ENCODE peak calls at places on chromosomes 4 and X, in ten cellular contexts. X is mammary epithelial cell, R is globus pallidus, N is HT1080, Q is NCI-H774, F is hippocampal formation, G is heart right ventricle, V is EH, M is left lung, P is T1000. L is an unnamed sample.

GRCh38 chr4:71338846-71339593 is at the start of gene SLC4A4:
- DNase-seq in X (peak; percentile 37), R (no peak), N (peak; percentile 94), Q (no peak), F (no peak), G (no peak), V (peak; percentile 88), M (no peak), P (no peak), L (no peak)

GRCh38 chr4:77007358-77008230 is 58.0 kb downstream of the SEPTIN11 start:
- DNase-seq in X (peak; percentile 64), R (no peak), N (peak; percentile 75), Q (no peak), F (no peak), G (no peak), V (peak; percentile 88), M (no peak), P (no peak), L (no peak)

GRCh38 chrX:7828594-7828993 is 14.4 kb upstream of the VCX start:
- DNase-seq in X (no peak), R (no peak), N (no peak), Q (no peak), F (no peak), G (no peak), V (peak; percentile 0), M (no peak), P (no peak), L (no peak)

GRCh38 chr4:8821151-8821950 is 50.3 kb downstream of the HMX1 start:
- DNase-seq in X (no peak), R (no peak), N (no peak), Q (no peak), F (no peak), G (no peak), V (no peak), M (peak; percentile 52), P (no peak), L (no peak)

GRCh38 chr4:108116423-108117168 is 52.1 kb downstream of the LEF1 start:
- DNase-seq in X (no peak), R (no peak), N (no peak), Q (no peak), F (no peak), G (no peak), V (no peak), M (no peak), P (no peak), L (no peak)

GRCh38 chrX:123675154-123675553 is 57.7 kb downstream of the THOC2 start:
- DNase-seq in X (no peak), R (no peak), N (no peak), Q (no peak), F (no peak), G (no peak), V (no peak), M (no peak), P (no peak), L (no peak)

GRCh38 chr4:10106421-10107039 is 10.1 kb downstream of the WDR1 start:
- DNase-seq in X (peak; percentile 98), R (no peak), N (peak; percentile 100), Q (no peak), F (peak; percentile 34), G (no peak), V (peak; percentile 99), M (peak; percentile 76), P (peak; percentile 91), L (no peak)

GRCh38 chr4:54066718-54067129 is 2.3 kb upstream of the CHIC2 start:
- DNase-seq in X (no peak), R (no peak), N (no peak), Q (no peak), F (no peak), G (peak; percentile 15), V (no peak), M (no peak), P (no peak), L (no peak)

GRCh38 chrX:123876844-123877243 is 17.0 kb downstream of the XIAP start:
- DNase-seq in X (no peak), R (no peak), N (no peak), Q (no peak), F (no peak), G (no peak), V (no peak), M (no peak), P (no peak), L (no peak)

GRCh38 chr4:113616443-113616842 is 145.1 kb downstream of the CAMK2D start:
- DNase-seq in X (peak; percentile 58), R (peak; percentile 48), N (no peak), Q (no peak), F (no peak), G (no peak), V (no peak), M (no peak), P (no peak), L (no peak)

GRCh38 chr4:151604238-151604637 is 156.6 kb downstream of the GATB start:
- DNase-seq in X (no peak), R (no peak), N (peak; percentile 17), Q (no peak), F (no peak), G (no peak), V (peak; percentile 46), M (no peak), P (no peak), L (no peak)

GRCh38 chrX:40266490-40267333 is 169.0 kb upstream of the BCOR start:
- DNase-seq in X (peak; percentile 38), R (peak; percentile 40), N (peak; percentile 51), Q (peak; percentile 36), F (no peak), G (peak; percentile 70), V (peak; percentile 69), M (peak; percentile 89), P (peak; percentile 30), L (peak; percentile 60)

GRCh38 chr4:48139688-48140087 is 5.6 kb upstream of the TXK start:
- DNase-seq in X (no peak), R (no peak), N (peak; percentile 33), Q (no peak), F (no peak), G (no peak), V (peak; percentile 70), M (no peak), P (no peak), L (no peak)

GRCh38 chr4:33184684-33185083 is 2464.5 kb downstream of the PCDH7 start:
- DNase-seq in X (no peak), R (peak; percentile 17), N (peak; percentile 21), Q (no peak), F (no peak), G (no peak), V (no peak), M (no peak), P (no peak), L (peak; percentile 12)

GRCh38 chr4:18366762-18367358 is 345.3 kb upstream of the LCORL start:
- DNase-seq in X (peak; percentile 17), R (no peak), N (peak; percentile 26), Q (peak; percentile 6), F (peak; percentile 3), G (no peak), V (peak; percentile 27), M (no peak), P (no peak), L (no peak)

GRCh38 chrX:35625714-35626113 is 172.4 kb upstream of the MAGEB16 start:
- DNase-seq in X (no peak), R (no peak), N (no peak), Q (no peak), F (no peak), G (no peak), V (no peak), M (peak; percentile 54), P (no peak), L (no peak)

GRCh38 chr4:124111922-124112321 is 600.6 kb downstream of the ANKRD50 start:
- DNase-seq in X (peak; percentile 52), R (peak; percentile 21), N (peak; percentile 42), Q (peak; percentile 5), F (peak; percentile 0), G (no peak), V (peak; percentile 82), M (no peak), P (no peak), L (peak; percentile 10)

GRCh38 chr4:41455215-41455614 is 82.7 kb upstream of the LIMCH1 start:
- DNase-seq in X (no peak), R (no peak), N (no peak), Q (peak; percentile 76), F (no peak), G (no peak), V (no peak), M (no peak), P (no peak), L (no peak)

GRCh38 chr4:10622728-10623127 is 61.8 kb downstream of the CLNK start:
- DNase-seq in X (no peak), R (no peak), N (peak; percentile 27), Q (no peak), F (no peak), G (no peak), V (no peak), M (no peak), P (no peak), L (no peak)

GRCh38 chr4:21656832-21657231 is 291.7 kb downstream of the KCNIP4 start:
- DNase-seq in X (peak; percentile 59), R (no peak), N (peak; percentile 87), Q (no peak), F (no peak), G (no peak), V (peak; percentile 63), M (no peak), P (peak; percentile 10), L (no peak)

L was measured in NCI-H510A.